ENCODE peak calls at places on chromosomes 1 and 21, in six cellular contexts. One of them, this sample, is unnamed.

GRCh38 chr1:201676061-201676644 is 137.2 kb downstream of the NAV1 start:
- DNase-seq in HCT116: no peak
- DNase-seq in K562: no peak
- DNase-seq in A549: no peak
- DNase-seq in HepG2: no peak
- DNase-seq in GM23338: peak
- DNase-seq in this sample: no peak

GRCh38 chr1:56526571-56527174 is 52.7 kb downstream of the PLPP3 start:
- DNase-seq in HepG2: no peak
- DNase-seq in GM23338: no peak
- DNase-seq in HCT116: no peak
- DNase-seq in K562: no peak
- DNase-seq in A549: no peak
- DNase-seq in this sample: no peak

GRCh38 chr21:45532826-45533730 is 9.2 kb downstream of the SLC19A1 start:
- DNase-seq in A549: no peak
- DNase-seq in HCT116: no peak
- DNase-seq in K562: no peak
- DNase-seq in HepG2: no peak
- DNase-seq in GM23338: no peak
- DNase-seq in this sample: no peak

GRCh38 chr21:41008971-41009370 is 159.0 kb upstream of the BACE2 start:
- DNase-seq in A549: no peak
- DNase-seq in HCT116: no peak
- DNase-seq in HepG2: no peak
- DNase-seq in K562: no peak
- DNase-seq in GM23338: no peak
- DNase-seq in this sample: no peak

GRCh38 chr21:43189936-43190335 is 21.1 kb downstream of the CRYAA start:
- DNase-seq in HCT116: no peak
- DNase-seq in HepG2: no peak
- DNase-seq in GM23338: no peak
- DNase-seq in K562: no peak
- DNase-seq in A549: no peak
- DNase-seq in this sample: no peak

GRCh38 chr1:180854001-180854400 is 58.7 kb upstream of the KIAA1614 start:
- DNase-seq in A549: no peak
- DNase-seq in K562: no peak
- DNase-seq in HepG2: no peak
- DNase-seq in GM23338: no peak
- DNase-seq in HCT116: no peak
- DNase-seq in this sample: no peak

GRCh38 chr1:94542088-94542671 is 621 bp upstream of the F3 start:
- DNase-seq in K562: no peak
- DNase-seq in A549: no peak
- DNase-seq in HCT116: no peak
- DNase-seq in GM23338: peak
- DNase-seq in HepG2: no peak
- DNase-seq in this sample: no peak

GRCh38 chr1:205237526-205238484 is 10.1 kb downstream of the TMCC2 start:
- DNase-seq in HCT116: no peak
- DNase-seq in K562: peak
- DNase-seq in A549: no peak
- DNase-seq in HepG2: no peak
- DNase-seq in GM23338: no peak
- DNase-seq in this sample: peak

GRCh38 chr1:244291171-244291866 is 160.4 kb downstream of the ADSS2 start:
- DNase-seq in HepG2: no peak
- DNase-seq in GM23338: no peak
- DNase-seq in A549: no peak
- DNase-seq in K562: no peak
- DNase-seq in HCT116: no peak
- DNase-seq in this sample: peak

GRCh38 chr1:162430583-162430982 is 18.6 kb upstream of the SH2D1B start:
- DNase-seq in HCT116: no peak
- DNase-seq in HepG2: no peak
- DNase-seq in GM23338: no peak
- DNase-seq in A549: no peak
- DNase-seq in K562: no peak
- DNase-seq in this sample: no peak

GRCh38 chr1:93552751-93553455 is 105.0 kb downstream of the FNBP1L start:
- DNase-seq in HCT116: peak
- DNase-seq in GM23338: peak
- DNase-seq in A549: no peak
- DNase-seq in K562: no peak
- DNase-seq in HepG2: peak
- DNase-seq in this sample: peak

GRCh38 chr1:6273380-6273891 is 12.5 kb upstream of the GPR153 start:
- DNase-seq in HCT116: no peak
- DNase-seq in GM23338: peak
- DNase-seq in K562: peak
- DNase-seq in HepG2: no peak
- DNase-seq in A549: no peak
- DNase-seq in this sample: no peak

GRCh38 chr1:1069711-1070676 is 4.1 kb downstream of the RNF223 start:
- DNase-seq in HepG2: peak
- DNase-seq in HCT116: no peak
- DNase-seq in A549: no peak
- DNase-seq in GM23338: no peak
- DNase-seq in K562: peak
- DNase-seq in this sample: no peak

DNA sequence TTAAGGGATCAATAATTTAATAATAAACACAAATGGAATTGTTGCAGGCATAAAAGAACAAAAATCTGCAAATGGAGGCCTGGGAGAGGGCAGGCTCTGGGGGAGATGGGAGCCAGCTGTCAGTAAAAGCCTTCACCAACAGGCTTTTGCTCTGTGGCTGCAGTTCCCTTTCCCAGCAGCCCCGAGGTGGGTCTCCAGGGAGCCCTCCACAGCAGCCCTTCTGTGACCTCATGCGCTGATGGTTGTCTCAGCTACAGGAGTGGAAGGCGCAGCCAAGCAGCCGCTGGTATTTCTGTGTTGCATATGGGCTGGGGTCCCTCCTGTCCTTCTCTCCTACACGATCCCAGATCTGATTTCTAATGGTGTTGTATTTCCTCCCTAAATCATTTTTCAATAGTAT is 42.4 kb upstream of the SCCPDH start:
- DNase-seq in K562: no peak
- DNase-seq in GM23338: no peak
- DNase-seq in A549: no peak
- DNase-seq in HepG2: no peak
- DNase-seq in HCT116: no peak
- DNase-seq in this sample: no peak
- TF ChIP-seq REST in K562: no peak
- TF ChIP-seq REST in GM23338: no peak
- TF ChIP-seq REST in A549: no peak
- TF ChIP-seq REST in HepG2: no peak
- TF ChIP-seq REST in HCT116: no peak
- TF ChIP-seq REST in this sample: no peak

GRCh38 chr1:220575718-220576497 is 48.0 kb downstream of the MARK1 start:
- DNase-seq in HCT116: no peak
- DNase-seq in K562: no peak
- DNase-seq in HepG2: no peak
- DNase-seq in A549: no peak
- DNase-seq in GM23338: no peak
- DNase-seq in this sample: no peak
- TF ChIP-seq REST in HCT116: no peak
- TF ChIP-seq REST in K562: no peak
- TF ChIP-seq REST in HepG2: no peak
- TF ChIP-seq REST in A549: no peak
- TF ChIP-seq REST in GM23338: no peak
- TF ChIP-seq REST in this sample: no peak

DNA sequence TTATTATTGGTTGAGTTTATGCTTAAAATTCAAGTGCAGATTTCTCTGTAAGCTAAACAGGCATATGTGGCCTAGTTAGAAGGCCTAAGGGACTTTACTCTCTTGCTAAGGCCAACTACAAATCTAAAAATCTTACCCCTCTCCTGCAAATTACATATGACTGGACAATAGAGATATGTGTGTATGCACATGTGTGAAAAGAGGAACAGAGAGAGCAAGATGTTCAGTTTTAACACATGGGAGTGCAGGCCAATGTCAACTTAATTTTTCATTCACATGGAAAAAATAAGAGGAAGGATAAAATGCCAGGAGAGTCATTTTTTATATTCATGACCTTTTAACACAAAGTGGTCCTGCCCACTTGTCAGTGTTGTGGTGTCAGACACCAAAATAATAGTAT is 8.5 kb downstream of the OR10K2 start:
- DNase-seq in HepG2: no peak
- DNase-seq in GM23338: no peak
- DNase-seq in A549: no peak
- DNase-seq in K562: no peak
- DNase-seq in HCT116: no peak
- DNase-seq in this sample: no peak
- TF ChIP-seq REST in HepG2: no peak
- TF ChIP-seq REST in GM23338: no peak
- TF ChIP-seq REST in A549: no peak
- TF ChIP-seq REST in K562: no peak
- TF ChIP-seq REST in HCT116: no peak
- TF ChIP-seq REST in this sample: no peak

GRCh38 chr1:149884433-149885363 is 14.7 kb upstream of the BOLA1 start:
- DNase-seq in K562: peak
- DNase-seq in HCT116: peak
- DNase-seq in HepG2: no peak
- DNase-seq in GM23338: peak
- DNase-seq in A549: peak
- DNase-seq in this sample: peak

GRCh38 chr1:149887456-149888159 is 11.8 kb upstream of the BOLA1 start:
- DNase-seq in GM23338: peak
- DNase-seq in HCT116: peak
- DNase-seq in K562: peak
- DNase-seq in A549: peak
- DNase-seq in HepG2: peak
- DNase-seq in this sample: peak

GRCh38 chr1:149886396-149887195 is 12.8 kb upstream of the BOLA1 start:
- DNase-seq in HCT116: peak
- DNase-seq in HepG2: peak
- DNase-seq in A549: peak
- DNase-seq in K562: peak
- DNase-seq in GM23338: peak
- DNase-seq in this sample: peak

GRCh38 chr1:149883598-149884247 is 15.6 kb upstream of the BOLA1 start:
- DNase-seq in GM23338: no peak
- DNase-seq in A549: no peak
- DNase-seq in HepG2: no peak
- DNase-seq in HCT116: no peak
- DNase-seq in K562: no peak
- DNase-seq in this sample: no peak

DNA sequence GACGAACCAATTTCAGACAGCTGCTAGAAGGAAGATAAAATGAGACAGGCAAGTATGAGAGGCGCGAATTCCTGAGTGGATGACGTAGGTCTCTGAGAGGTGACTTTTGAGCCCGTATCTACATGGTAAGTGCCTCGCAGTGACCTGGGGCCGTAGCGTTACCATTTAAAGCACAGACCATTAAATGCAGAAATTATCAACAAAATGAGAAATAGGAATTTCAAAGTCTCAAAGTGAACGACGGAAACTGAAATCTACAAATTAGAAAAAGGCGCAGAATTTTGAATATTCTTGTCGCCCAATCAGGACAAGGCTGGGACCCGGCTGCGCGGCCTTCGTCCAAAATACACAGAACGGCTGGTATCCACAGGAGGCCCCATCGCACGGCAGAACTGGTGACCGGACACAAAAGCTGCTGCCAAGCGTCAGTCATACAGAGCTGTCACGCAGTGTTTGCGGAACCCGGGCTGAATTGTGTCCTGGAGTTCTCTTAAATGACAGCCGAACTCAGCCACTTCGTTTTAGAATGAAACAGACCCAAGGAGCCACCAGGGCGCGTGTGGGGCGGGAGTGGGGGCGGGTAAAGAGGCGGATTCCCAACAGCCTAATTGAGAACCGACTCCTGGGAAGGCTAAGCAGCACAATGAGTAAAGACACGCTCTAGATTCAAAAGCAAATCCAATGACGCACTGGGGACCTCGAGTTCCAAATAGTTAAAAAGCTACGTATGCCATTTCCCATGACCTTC is 13.8 kb upstream of the BOLA1 start:
- DNase-seq in K562: peak
- DNase-seq in HepG2: peak
- DNase-seq in A549: peak
- DNase-seq in GM23338: peak
- DNase-seq in HCT116: peak
- DNase-seq in this sample: peak
- TF ChIP-seq REST in K562: no peak
- TF ChIP-seq REST in HepG2: no peak
- TF ChIP-seq REST in A549: no peak
- TF ChIP-seq REST in GM23338: no peak
- TF ChIP-seq REST in HCT116: no peak
- TF ChIP-seq REST in this sample: no peak

GRCh38 chr1:60697204-60697994 is 385.0 kb upstream of the NFIA start:
- DNase-seq in HepG2: no peak
- DNase-seq in A549: no peak
- DNase-seq in GM23338: no peak
- DNase-seq in HCT116: no peak
- DNase-seq in K562: no peak
- DNase-seq in this sample: no peak
- TF ChIP-seq REST in HepG2: no peak
- TF ChIP-seq REST in A549: no peak
- TF ChIP-seq REST in GM23338: no peak
- TF ChIP-seq REST in HCT116: no peak
- TF ChIP-seq REST in K562: no peak
- TF ChIP-seq REST in this sample: no peak